ENCODE peak calls at places on chromosome 16, in five cellular contexts. J is foreskin melanocyte, E is esophagus muscularis mucosa, F is cerebellar nuclear complex, M is thoracic aorta. U is an unnamed sample.

GRCh38 chr16:86498661-86499493 is 11.4 kb upstream of the FOXF1 start:
- DNase-seq in J (no peak), E (no peak), F (no peak), M (no peak), U (peak; percentile 67)

GRCh38 chr16:22375117-22375962 is 921 bp upstream of the CDR2 start:
- DNase-seq in J (no peak), E (no peak), F (no peak), M (no peak), U (peak; percentile 19)

GRCh38 chr16:15552507-15552906 is 90.4 kb downstream of the MARF1 start:
- DNase-seq in J (no peak), E (no peak), F (peak; percentile 76), M (no peak), U (no peak)

GRCh38 chr16:67162439-67163163 is 1.9 kb upstream of the HSF4 start:
- DNase-seq in J (no peak), E (no peak), F (no peak), M (no peak), U (no peak)

GRCh38 chr16:15658149-15658548 is 8.1 kb downstream of the NDE1 start:
- DNase-seq in J (no peak), E (no peak), F (no peak), M (no peak), U (no peak)

GRCh38 chr16:19375561-19376158 is 42.0 kb upstream of the TMC5 start:
- DNase-seq in J (peak; percentile 16), E (no peak), F (no peak), M (no peak), U (peak; percentile 66)

GRCh38 chr16:2769675-2770056 is 7.4 kb downstream of the ELOB start:
- DNase-seq in J (no peak), E (no peak), F (no peak), M (no peak), U (peak; percentile 78)

GRCh38 chr16:54165174-54165911 is 121.2 kb downstream of the IRX3 start:
- DNase-seq in J (no peak), E (no peak), F (no peak), M (no peak), U (no peak)

GRCh38 chr16:85894266-85894665 is 4.7 kb upstream of the IRF8 start:
- DNase-seq in J (no peak), E (no peak), F (no peak), M (no peak), U (no peak)

GRCh38 chr16:74226361-74226979 is 70.1 kb upstream of the PSMD7 start:
- DNase-seq in J (peak; percentile 32), E (peak; percentile 10), F (no peak), M (no peak), U (peak; percentile 12)

GRCh38 chr16:27952811-27953210 is 110.7 kb downstream of the GSG1L start:
- DNase-seq in J (no peak), E (no peak), F (no peak), M (no peak), U (no peak)

GRCh38 chr16:65895906-65896305 is 470.6 kb upstream of the CDH5 start:
- DNase-seq in J (no peak), E (peak; percentile 78), F (no peak), M (no peak), U (no peak)

GRCh38 chr16:5065813-5066212 is at the start of gene C16orf89:
- DNase-seq in J (no peak), E (no peak), F (no peak), M (no peak), U (no peak)

GRCh38 chr16:47584464-47585225 is 123.5 kb downstream of the PHKB start:
- DNase-seq in J (no peak), E (no peak), F (no peak), M (no peak), U (no peak)

GRCh38 chr16:51731160-51731559 is 580.1 kb upstream of the SALL1 start:
- DNase-seq in J (no peak), E (no peak), F (no peak), M (no peak), U (no peak)

GRCh38 chr16:11572301-11572995 is 14.3 kb downstream of the LITAF start:
- DNase-seq in J (no peak), E (no peak), F (no peak), M (no peak), U (no peak)